ENCODE peak calls at places on chromosomes 4 and X, in six cellular contexts. M, L, J, I, Y and K are unnamed samples.

GRCh38 chr4:47224361-47224760 is 193.0 kb downstream of the GABRB1 start:
- DNase-seq in M (no peak), L (no peak), J (no peak), I (no peak), Y (no peak), K (no peak)

GRCh38 chr4:137819964-137820383 is 287.7 kb upstream of the PCDH18 start:
- DNase-seq in M (no peak), L (peak; percentile 61), J (peak; percentile 75), I (peak; percentile 21), Y (no peak), K (no peak)

GRCh38 chrX:136251042-136251991 is at the start of gene MAP7D3:
- DNase-seq in M (peak; percentile 41), L (no peak), J (no peak), I (peak; percentile 86), Y (peak; percentile 45), K (peak; percentile 66)

GRCh38 chrX:47836164-47837072 is at the start of gene ZNF81:
- DNase-seq in M (peak; percentile 84), L (peak; percentile 38), J (peak; percentile 96), I (peak; percentile 84), Y (peak; percentile 82), K (peak; percentile 90)

GRCh38 chr4:185209031-185209851 is at the start of gene SNX25:
- DNase-seq in M (peak; percentile 84), L (no peak), J (peak; percentile 54), I (peak; percentile 85), Y (peak; percentile 83), K (peak; percentile 86)

GRCh38 chr4:30536231-30536630 is 183.9 kb upstream of the PCDH7 start:
- DNase-seq in M (no peak), L (no peak), J (no peak), I (no peak), Y (no peak), K (no peak)

GRCh38 chr4:825969-826330 is at the start of gene CPLX1:
- DNase-seq in M (no peak), L (no peak), J (no peak), I (peak; percentile 83), Y (no peak), K (no peak)

GRCh38 chrX:24646745-24647182 is 383 bp downstream of the PCYT1B start:
- DNase-seq in M (no peak), L (no peak), J (peak; percentile 5), I (no peak), Y (no peak), K (no peak)

GRCh38 chr4:15938182-15938581 is 358 bp downstream of the FGFBP1 start:
- DNase-seq in M (no peak), L (peak; percentile 2), J (no peak), I (no peak), Y (no peak), K (no peak)

GRCh38 chr4:143355540-143356217 is 19.0 kb downstream of the GAB1 start:
- DNase-seq in M (no peak), L (no peak), J (peak; percentile 56), I (peak; percentile 36), Y (no peak), K (no peak)

GRCh38 chr4:93199492-93199891 is 629.1 kb upstream of the ATOH1 start:
- DNase-seq in M (no peak), L (peak; percentile 69), J (peak; percentile 12), I (peak; percentile 35), Y (no peak), K (no peak)

GRCh38 chrX:16695079-16695676 is 17.3 kb downstream of the CTPS2 start:
- DNase-seq in M (peak; percentile 59), L (no peak), J (peak; percentile 70), I (peak; percentile 55), Y (peak; percentile 25), K (peak; percentile 76)

GRCh38 chr4:7161721-7162214 is 30.6 kb upstream of the SORCS2 start:
- DNase-seq in M (no peak), L (no peak), J (peak; percentile 84), I (no peak), Y (no peak), K (no peak)

GRCh38 chr4:181688416-181688815 is 554.8 kb upstream of the TENM3 start:
- DNase-seq in M (no peak), L (no peak), J (no peak), I (no peak), Y (no peak), K (no peak)

GRCh38 chr4:8538703-8539567 is 41.3 kb upstream of the GPR78 start:
- DNase-seq in M (no peak), L (no peak), J (peak; percentile 64), I (peak; percentile 55), Y (no peak), K (no peak)

GRCh38 chrX:41982966-41983365 is 59.6 kb upstream of the CASK start:
- DNase-seq in M (no peak), L (no peak), J (no peak), I (no peak), Y (no peak), K (no peak)

GRCh38 chrX:9880912-9881311 is 86.2 kb upstream of the CLDN34 start:
- DNase-seq in M (no peak), L (no peak), J (no peak), I (no peak), Y (no peak), K (no peak)